ENCODE peak calls at places on chromosomes 16 and 17, in eight cellular contexts. One of them, this sample, is unnamed.

GRCh38 chr17:79406316-79406715 is 204.5 kb downstream of the RBFOX3 start:
- DNase-seq in cardiac muscle cell: no peak
- DNase-seq in tibial artery: no peak
- DNase-seq in fibroblast of lung: no peak
- DNase-seq in fibroblast of the aortic adventitia: no peak
- DNase-seq in tibial nerve: no peak
- DNase-seq in foreskin fibroblast: no peak
- DNase-seq in endothelial cell of umbilical vein: peak
- DNase-seq in this sample: no peak

GRCh38 chr16:59169168-59169567 is 435.1 kb upstream of the GOT2 start:
- DNase-seq in cardiac muscle cell: no peak
- DNase-seq in tibial artery: no peak
- DNase-seq in fibroblast of lung: no peak
- DNase-seq in fibroblast of the aortic adventitia: no peak
- DNase-seq in tibial nerve: no peak
- DNase-seq in foreskin fibroblast: no peak
- DNase-seq in endothelial cell of umbilical vein: no peak
- DNase-seq in this sample: no peak

GRCh38 chr16:85431431-85432124 is 181.5 kb upstream of the GSE1 start:
- DNase-seq in cardiac muscle cell: no peak
- DNase-seq in tibial artery: no peak
- DNase-seq in fibroblast of lung: no peak
- DNase-seq in fibroblast of the aortic adventitia: no peak
- DNase-seq in tibial nerve: no peak
- DNase-seq in foreskin fibroblast: no peak
- DNase-seq in endothelial cell of umbilical vein: no peak
- DNase-seq in this sample: no peak

GRCh38 chr16:87235810-87236515 is 81.2 kb downstream of the C16orf95 start:
- DNase-seq in cardiac muscle cell: no peak
- DNase-seq in tibial artery: peak
- DNase-seq in fibroblast of lung: no peak
- DNase-seq in fibroblast of the aortic adventitia: no peak
- DNase-seq in tibial nerve: no peak
- DNase-seq in foreskin fibroblast: no peak
- DNase-seq in endothelial cell of umbilical vein: no peak
- DNase-seq in this sample: no peak

GRCh38 chr17:8142158-8142886 is 9.9 kb downstream of the PER1 start:
- DNase-seq in cardiac muscle cell: peak
- DNase-seq in tibial artery: peak
- DNase-seq in fibroblast of lung: no peak
- DNase-seq in fibroblast of the aortic adventitia: no peak
- DNase-seq in tibial nerve: no peak
- DNase-seq in foreskin fibroblast: no peak
- DNase-seq in endothelial cell of umbilical vein: no peak
- DNase-seq in this sample: no peak

GRCh38 chr16:64307431-64307830 is 814.4 kb downstream of the CDH11 start:
- DNase-seq in cardiac muscle cell: no peak
- DNase-seq in tibial artery: no peak
- DNase-seq in fibroblast of lung: no peak
- DNase-seq in fibroblast of the aortic adventitia: no peak
- DNase-seq in tibial nerve: no peak
- DNase-seq in foreskin fibroblast: no peak
- DNase-seq in endothelial cell of umbilical vein: no peak
- DNase-seq in this sample: no peak

GRCh38 chr17:66538776-66539175 is 236.4 kb downstream of the PRKCA start:
- DNase-seq in cardiac muscle cell: peak
- DNase-seq in tibial artery: no peak
- DNase-seq in fibroblast of lung: no peak
- DNase-seq in fibroblast of the aortic adventitia: no peak
- DNase-seq in tibial nerve: no peak
- DNase-seq in foreskin fibroblast: no peak
- DNase-seq in endothelial cell of umbilical vein: no peak
- DNase-seq in this sample: no peak

GRCh38 chr16:30997887-30998711 is 12.3 kb downstream of the STX1B start:
- DNase-seq in cardiac muscle cell: peak
- DNase-seq in tibial artery: no peak
- DNase-seq in fibroblast of lung: peak
- DNase-seq in fibroblast of the aortic adventitia: peak
- DNase-seq in tibial nerve: no peak
- DNase-seq in foreskin fibroblast: peak
- DNase-seq in endothelial cell of umbilical vein: no peak
- DNase-seq in this sample: peak

GRCh38 chr16:55036371-55036821 is 105.7 kb downstream of the IRX5 start:
- DNase-seq in cardiac muscle cell: no peak
- DNase-seq in tibial artery: peak
- DNase-seq in fibroblast of lung: no peak
- DNase-seq in fibroblast of the aortic adventitia: no peak
- DNase-seq in tibial nerve: no peak
- DNase-seq in foreskin fibroblast: no peak
- DNase-seq in endothelial cell of umbilical vein: no peak
- DNase-seq in this sample: no peak

GRCh38 chr16:89219365-89219764 is 1.9 kb downstream of the ZNF778 start:
- DNase-seq in cardiac muscle cell: no peak
- DNase-seq in tibial artery: no peak
- DNase-seq in fibroblast of lung: no peak
- DNase-seq in fibroblast of the aortic adventitia: no peak
- DNase-seq in tibial nerve: no peak
- DNase-seq in foreskin fibroblast: no peak
- DNase-seq in endothelial cell of umbilical vein: peak
- DNase-seq in this sample: no peak

GRCh38 chr17:17254026-17254425 is 17.1 kb upstream of the FLCN start:
- DNase-seq in cardiac muscle cell: no peak
- DNase-seq in tibial artery: no peak
- DNase-seq in fibroblast of lung: no peak
- DNase-seq in fibroblast of the aortic adventitia: no peak
- DNase-seq in tibial nerve: no peak
- DNase-seq in foreskin fibroblast: peak
- DNase-seq in endothelial cell of umbilical vein: no peak
- DNase-seq in this sample: no peak

GRCh38 chr16:86134802-86135461 is 236.0 kb downstream of the IRF8 start:
- DNase-seq in cardiac muscle cell: peak
- DNase-seq in tibial artery: no peak
- DNase-seq in fibroblast of lung: peak
- DNase-seq in fibroblast of the aortic adventitia: peak
- DNase-seq in tibial nerve: no peak
- DNase-seq in foreskin fibroblast: no peak
- DNase-seq in endothelial cell of umbilical vein: no peak
- DNase-seq in this sample: no peak

GRCh38 chr17:67245073-67245693 is at the start of gene HELZ:
- DNase-seq in cardiac muscle cell: peak
- DNase-seq in tibial artery: peak
- DNase-seq in fibroblast of lung: peak
- DNase-seq in fibroblast of the aortic adventitia: peak
- DNase-seq in tibial nerve: peak
- DNase-seq in foreskin fibroblast: peak
- DNase-seq in endothelial cell of umbilical vein: peak
- DNase-seq in this sample: peak

GRCh38 chr16:9259914-9260608 is 168.6 kb downstream of the HAPSTR1 start:
- DNase-seq in cardiac muscle cell: no peak
- DNase-seq in tibial artery: no peak
- DNase-seq in fibroblast of lung: no peak
- DNase-seq in fibroblast of the aortic adventitia: no peak
- DNase-seq in tibial nerve: no peak
- DNase-seq in foreskin fibroblast: no peak
- DNase-seq in endothelial cell of umbilical vein: no peak
- DNase-seq in this sample: no peak

GRCh38 chr16:456891-457483 is 31.5 kb downstream of the RAB11FIP3 start:
- DNase-seq in cardiac muscle cell: peak
- DNase-seq in tibial artery: no peak
- DNase-seq in fibroblast of lung: peak
- DNase-seq in fibroblast of the aortic adventitia: peak
- DNase-seq in tibial nerve: no peak
- DNase-seq in foreskin fibroblast: no peak
- DNase-seq in endothelial cell of umbilical vein: peak
- DNase-seq in this sample: peak

GRCh38 chr16:726188-726437 is 130 bp downstream of the CCDC78 start:
- DNase-seq in cardiac muscle cell: no peak
- DNase-seq in tibial artery: no peak
- DNase-seq in fibroblast of lung: no peak
- DNase-seq in fibroblast of the aortic adventitia: no peak
- DNase-seq in tibial nerve: no peak
- DNase-seq in foreskin fibroblast: no peak
- DNase-seq in endothelial cell of umbilical vein: no peak
- DNase-seq in this sample: no peak

GRCh38 chr16:78098544-78099371 is 696 bp upstream of the WWOX start:
- DNase-seq in cardiac muscle cell: no peak
- DNase-seq in tibial artery: no peak
- DNase-seq in fibroblast of lung: no peak
- DNase-seq in fibroblast of the aortic adventitia: no peak
- DNase-seq in tibial nerve: no peak
- DNase-seq in foreskin fibroblast: no peak
- DNase-seq in endothelial cell of umbilical vein: no peak
- DNase-seq in this sample: no peak

GRCh38 chr16:81621496-81621895 is 157.6 kb upstream of the PLCG2 start:
- DNase-seq in cardiac muscle cell: no peak
- DNase-seq in tibial artery: no peak
- DNase-seq in fibroblast of lung: no peak
- DNase-seq in fibroblast of the aortic adventitia: no peak
- DNase-seq in tibial nerve: no peak
- DNase-seq in foreskin fibroblast: no peak
- DNase-seq in endothelial cell of umbilical vein: no peak
- DNase-seq in this sample: no peak

GRCh38 chr16:31333686-31334649 is 21.0 kb upstream of the ITGAX start:
- DNase-seq in cardiac muscle cell: peak
- DNase-seq in tibial artery: no peak
- DNase-seq in fibroblast of lung: peak
- DNase-seq in fibroblast of the aortic adventitia: peak
- DNase-seq in tibial nerve: no peak
- DNase-seq in foreskin fibroblast: peak
- DNase-seq in endothelial cell of umbilical vein: no peak
- DNase-seq in this sample: no peak

GRCh38 chr16:21156767-21157467 is 1.6 kb upstream of the LDAF1 start:
- DNase-seq in cardiac muscle cell: peak
- DNase-seq in tibial artery: no peak
- DNase-seq in fibroblast of lung: peak
- DNase-seq in fibroblast of the aortic adventitia: peak
- DNase-seq in tibial nerve: no peak
- DNase-seq in foreskin fibroblast: peak
- DNase-seq in endothelial cell of umbilical vein: peak
- DNase-seq in this sample: peak

GRCh38 chr17:77404812-77405581 is 264.2 kb downstream of the SEC14L1 start:
- DNase-seq in cardiac muscle cell: peak
- DNase-seq in tibial artery: no peak
- DNase-seq in fibroblast of lung: peak
- DNase-seq in fibroblast of the aortic adventitia: peak
- DNase-seq in tibial nerve: no peak
- DNase-seq in foreskin fibroblast: peak
- DNase-seq in endothelial cell of umbilical vein: peak
- DNase-seq in this sample: peak
- TF ChIP-seq CTCF in cardiac muscle cell: no peak
- TF ChIP-seq CTCF in tibial artery: no peak
- TF ChIP-seq CTCF in fibroblast of lung: no peak
- TF ChIP-seq CTCF in fibroblast of the aortic adventitia: no peak
- TF ChIP-seq CTCF in tibial nerve: no peak
- TF ChIP-seq CTCF in foreskin fibroblast: no peak
- TF ChIP-seq CTCF in endothelial cell of umbilical vein: no peak
- TF ChIP-seq CTCF in this sample: no peak

GRCh38 chr17:63626551-63627228 is 4.5 kb downstream of the MAP3K3 start:
- DNase-seq in cardiac muscle cell: peak
- DNase-seq in tibial artery: no peak
- DNase-seq in fibroblast of lung: peak
- DNase-seq in fibroblast of the aortic adventitia: peak
- DNase-seq in tibial nerve: no peak
- DNase-seq in foreskin fibroblast: no peak
- DNase-seq in endothelial cell of umbilical vein: peak
- DNase-seq in this sample: peak
- H3K4me3 ChIP-seq in cardiac muscle cell: no peak
- H3K4me3 ChIP-seq in tibial artery: no peak
- H3K4me3 ChIP-seq in fibroblast of lung: no peak
- H3K4me3 ChIP-seq in fibroblast of the aortic adventitia: peak
- H3K4me3 ChIP-seq in tibial nerve: no peak
- H3K4me3 ChIP-seq in foreskin fibroblast: no peak
- H3K4me3 ChIP-seq in endothelial cell of umbilical vein: no peak
- H3K4me3 ChIP-seq in this sample: no peak

GRCh38 chr16:67806428-67807147 is at the start of the genes RANBP10 and TSNAXIP1:
- DNase-seq in cardiac muscle cell: peak
- DNase-seq in tibial artery: peak
- DNase-seq in fibroblast of lung: peak
- DNase-seq in fibroblast of the aortic adventitia: peak
- DNase-seq in tibial nerve: peak
- DNase-seq in foreskin fibroblast: peak
- DNase-seq in endothelial cell of umbilical vein: peak
- DNase-seq in this sample: peak

GRCh38 chr16:67805718-67806427 is 487 bp downstream of the RANBP10 start:
- DNase-seq in cardiac muscle cell: no peak
- DNase-seq in tibial artery: no peak
- DNase-seq in fibroblast of lung: no peak
- DNase-seq in fibroblast of the aortic adventitia: no peak
- DNase-seq in tibial nerve: no peak
- DNase-seq in foreskin fibroblast: no peak
- DNase-seq in endothelial cell of umbilical vein: no peak
- DNase-seq in this sample: no peak

GRCh38 chr16:67804853-67805542 is 1.4 kb downstream of the RANBP10 start:
- DNase-seq in cardiac muscle cell: no peak
- DNase-seq in tibial artery: no peak
- DNase-seq in fibroblast of lung: no peak
- DNase-seq in fibroblast of the aortic adventitia: no peak
- DNase-seq in tibial nerve: no peak
- DNase-seq in foreskin fibroblast: peak
- DNase-seq in endothelial cell of umbilical vein: peak
- DNase-seq in this sample: no peak

GRCh38 chr16:67803894-67804293 is 2.5 kb downstream of the RANBP10 start:
- DNase-seq in cardiac muscle cell: no peak
- DNase-seq in tibial artery: no peak
- DNase-seq in fibroblast of lung: no peak
- DNase-seq in fibroblast of the aortic adventitia: no peak
- DNase-seq in tibial nerve: no peak
- DNase-seq in foreskin fibroblast: no peak
- DNase-seq in endothelial cell of umbilical vein: no peak
- DNase-seq in this sample: no peak

GRCh38 chr16:67807148-67807682 is 526 bp downstream of the TSNAXIP1 start:
- DNase-seq in cardiac muscle cell: no peak
- DNase-seq in tibial artery: no peak
- DNase-seq in fibroblast of lung: no peak
- DNase-seq in fibroblast of the aortic adventitia: no peak
- DNase-seq in tibial nerve: no peak
- DNase-seq in foreskin fibroblast: no peak
- DNase-seq in endothelial cell of umbilical vein: no peak
- DNase-seq in this sample: no peak
- TF ChIP-seq CTCF in cardiac muscle cell: peak
- TF ChIP-seq CTCF in tibial artery: no peak
- TF ChIP-seq CTCF in fibroblast of lung: no peak
- TF ChIP-seq CTCF in fibroblast of the aortic adventitia: peak
- TF ChIP-seq CTCF in tibial nerve: no peak
- TF ChIP-seq CTCF in foreskin fibroblast: peak
- TF ChIP-seq CTCF in endothelial cell of umbilical vein: no peak
- TF ChIP-seq CTCF in this sample: peak

GRCh38 chr16:48887646-48888045 is 277.7 kb upstream of the N4BP1 start:
- DNase-seq in cardiac muscle cell: no peak
- DNase-seq in tibial artery: no peak
- DNase-seq in fibroblast of lung: no peak
- DNase-seq in fibroblast of the aortic adventitia: no peak
- DNase-seq in tibial nerve: no peak
- DNase-seq in foreskin fibroblast: no peak
- DNase-seq in endothelial cell of umbilical vein: no peak
- DNase-seq in this sample: no peak

GRCh38 chr16:48895142-48895541 is 285.2 kb upstream of the N4BP1 start:
- DNase-seq in cardiac muscle cell: no peak
- DNase-seq in tibial artery: no peak
- DNase-seq in fibroblast of lung: no peak
- DNase-seq in fibroblast of the aortic adventitia: no peak
- DNase-seq in tibial nerve: no peak
- DNase-seq in foreskin fibroblast: no peak
- DNase-seq in endothelial cell of umbilical vein: no peak
- DNase-seq in this sample: no peak

GRCh38 chr16:48897698-48898205 is 287.8 kb upstream of the N4BP1 start:
- DNase-seq in cardiac muscle cell: no peak
- DNase-seq in tibial artery: no peak
- DNase-seq in fibroblast of lung: no peak
- DNase-seq in fibroblast of the aortic adventitia: no peak
- DNase-seq in tibial nerve: no peak
- DNase-seq in foreskin fibroblast: no peak
- DNase-seq in endothelial cell of umbilical vein: no peak
- DNase-seq in this sample: no peak

GRCh38 chr16:48892884-48893283 is 282.9 kb upstream of the N4BP1 start:
- DNase-seq in cardiac muscle cell: no peak
- DNase-seq in tibial artery: no peak
- DNase-seq in fibroblast of lung: no peak
- DNase-seq in fibroblast of the aortic adventitia: no peak
- DNase-seq in tibial nerve: no peak
- DNase-seq in foreskin fibroblast: no peak
- DNase-seq in endothelial cell of umbilical vein: no peak
- DNase-seq in this sample: no peak
- H3K4me3 ChIP-seq in cardiac muscle cell: no peak
- H3K4me3 ChIP-seq in tibial artery: no peak
- H3K4me3 ChIP-seq in fibroblast of lung: no peak
- H3K4me3 ChIP-seq in fibroblast of the aortic adventitia: no peak
- H3K4me3 ChIP-seq in tibial nerve: no peak
- H3K4me3 ChIP-seq in foreskin fibroblast: no peak
- H3K4me3 ChIP-seq in endothelial cell of umbilical vein: no peak
- H3K4me3 ChIP-seq in this sample: no peak

This sample was measured in astrocyte of the spinal cord.